ENCODE peak calls at places on chromosomes 2 and 18, in four cellular contexts. X is HCT116, R is HepG2, V is K562. G is an unnamed sample.

GRCh38 chr2:27212626-27213471 is 781 bp upstream of the SLC5A6 start:
- DNase-seq in R (peak), X (no peak), V (peak), G (peak)

GRCh38 chr18:45589559-45590041 is 25.7 kb upstream of the SLC14A2 start:
- DNase-seq in X (no peak), R (no peak), V (no peak), G (peak)

GRCh38 chr2:150162241-150162942 is 325.1 kb downstream of the RND3 start:
- DNase-seq in X (no peak), R (no peak), V (no peak), G (peak)

GRCh38 chr2:25561136-25561850 is 112.1 kb downstream of the DTNB start:
- DNase-seq in R (no peak), X (no peak), V (no peak), G (no peak)

GRCh38 chr2:66264354-66264753 is 170.6 kb upstream of the MEIS1 start:
- DNase-seq in R (no peak), V (no peak), X (no peak), G (no peak)

GRCh38 chr2:206962966-206963365 is 23.6 kb downstream of the CPO start:
- DNase-seq in R (no peak), X (no peak), V (no peak), G (no peak)

GRCh38 chr2:102155703-102156515 is 13.4 kb downstream of the IL1R1 start:
- DNase-seq in X (no peak), R (peak), V (no peak), G (no peak)

GRCh38 chr2:181788883-181789555 is 102.5 kb upstream of the ITPRID2 start:
- DNase-seq in X (no peak), R (no peak), V (no peak), G (no peak)

GRCh38 chr18:14025306-14025940 is 106.8 kb downstream of the ZNF519 start:
- DNase-seq in V (no peak), R (no peak), X (no peak), G (no peak)

GRCh38 chr18:60656563-60656962 is 284.0 kb upstream of the MC4R start:
- DNase-seq in V (no peak), R (no peak), X (no peak), G (no peak)

GRCh38 chr18:39599251-39599650 is 2033.7 kb upstream of the CELF4 start:
- DNase-seq in V (no peak), X (no peak), R (no peak), G (no peak)

GRCh38 chr2:36013064-36013463 is 342.5 kb upstream of the CRIM1 start:
- DNase-seq in V (no peak), X (no peak), R (no peak), G (no peak)

GRCh38 chr2:205752421-205752820 is 70.1 kb downstream of the NRP2 start:
- DNase-seq in V (no peak), X (no peak), R (no peak), G (no peak)

GRCh38 chr2:1927896-1928568 is 183.7 kb upstream of the PXDN start:
- DNase-seq in X (no peak), V (no peak), R (no peak), G (no peak)

GRCh38 chr18:9474103-9474982 is 970 bp upstream of the RALBP1 start:
- DNase-seq in V (no peak), X (peak), R (peak), G (peak)

GRCh38 chr18:48621240-48621639 is 82.4 kb downstream of the CTIF start:
- DNase-seq in R (no peak), V (no peak), X (no peak), G (no peak)

GRCh38 chr2:120539421-120539936 is 193.5 kb downstream of the INHBB start:
- DNase-seq in V (no peak), X (no peak), R (no peak), G (no peak)

GRCh38 chr2:232492963-232493700 is 5.5 kb upstream of the ECEL1 start:
- DNase-seq in V (no peak), R (no peak), X (no peak), G (no peak)

GRCh38 chr2:229314117-229314516 is 43.0 kb upstream of the PID1 start:
- DNase-seq in V (no peak), X (no peak), R (no peak), G (no peak)

GRCh38 chr2:200442471-200442870 is 67.4 kb downstream of the KCTD18 start:
- DNase-seq in V (no peak), X (no peak), R (no peak), G (no peak)

GRCh38 chr2:239257511-239257937 is 143.3 kb downstream of the HDAC4 start:
- DNase-seq in R (peak), V (peak), X (peak), G (no peak)

GRCh38 chr18:22683196-22683676 is 249.9 kb upstream of the RBBP8 start:
- DNase-seq in R (peak), V (peak), X (no peak), G (no peak)

GRCh38 chr2:85823951-85824350 is 64.8 kb downstream of the ST3GAL5 start:
- DNase-seq in V (no peak), X (no peak), R (no peak), G (no peak)

GRCh38 chr2:174752403-174753037 is 11.8 kb downstream of the CHRNA1 start:
- DNase-seq in R (no peak), X (no peak), V (no peak), G (no peak)
- TF ChIP-seq ELF1 in R (no peak), X (no peak), V (no peak), G (no peak)

DNA sequence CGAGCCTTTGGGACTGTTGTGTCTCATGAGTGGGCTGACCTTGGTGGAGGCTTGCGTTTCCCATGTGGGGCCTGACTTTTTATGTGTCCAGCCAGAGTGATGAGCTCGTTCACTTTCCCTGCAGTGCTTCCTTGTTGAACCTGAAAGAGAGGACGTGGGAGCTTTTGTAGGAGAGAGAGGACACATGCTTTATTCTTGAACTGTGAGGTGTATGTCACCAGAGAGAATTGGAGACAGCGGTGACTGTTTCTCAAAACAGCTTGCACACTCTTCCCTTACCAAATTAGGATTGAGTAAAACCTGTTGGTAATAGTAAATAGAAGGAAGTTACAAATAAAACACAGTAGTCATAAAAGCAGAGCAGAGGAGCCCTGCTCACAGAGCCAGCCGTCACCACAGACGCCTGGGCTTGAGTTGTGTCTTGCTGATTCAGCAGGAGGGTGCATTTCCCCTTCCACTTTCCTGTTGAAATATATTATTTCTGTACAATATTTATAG is 60.7 kb downstream of the INPP4A start:
- DNase-seq in X (no peak), V (no peak), R (no peak), G (no peak)
- TF ChIP-seq ELF1 in X (no peak), V (no peak), R (no peak), G (no peak)

DNA sequence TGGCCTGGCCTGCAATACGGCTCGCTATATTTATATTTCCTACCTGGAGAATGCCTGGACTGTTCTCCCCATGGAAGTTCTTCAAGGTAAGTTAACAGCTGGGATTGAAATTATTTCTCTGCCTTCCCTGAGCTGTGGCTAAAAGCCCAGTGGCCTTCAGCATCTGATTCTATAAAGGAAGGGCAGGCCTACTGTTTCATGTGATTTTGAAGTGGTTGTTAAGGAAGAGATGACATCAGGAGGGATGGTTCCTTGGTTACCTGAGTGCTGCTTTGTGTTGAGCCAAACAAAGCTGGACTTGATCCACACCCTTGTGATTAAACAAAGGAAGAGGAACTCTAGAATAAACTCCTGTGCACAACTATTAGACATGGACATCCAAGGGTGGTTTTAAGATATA is 61.6 kb downstream of the MFSD6 start:
- DNase-seq in X (peak), R (no peak), V (peak), G (peak)
- TF ChIP-seq ELF1 in X (no peak), R (no peak), V (no peak), G (no peak)

GRCh38 chr2:69083126-69083733 is 70.3 kb downstream of the ANTXR1 start:
- DNase-seq in X (no peak), R (peak), V (no peak), G (no peak)
- TF ChIP-seq ELF1 in X (no peak), R (no peak), V (no peak), G (no peak)

GRCh38 chr18:42807852-42808251 is 307.6 kb downstream of the RIT2 start:
- DNase-seq in R (no peak), X (no peak), V (no peak), G (no peak)
- TF ChIP-seq ELF1 in R (no peak), X (no peak), V (no peak), G (no peak)

DNA sequence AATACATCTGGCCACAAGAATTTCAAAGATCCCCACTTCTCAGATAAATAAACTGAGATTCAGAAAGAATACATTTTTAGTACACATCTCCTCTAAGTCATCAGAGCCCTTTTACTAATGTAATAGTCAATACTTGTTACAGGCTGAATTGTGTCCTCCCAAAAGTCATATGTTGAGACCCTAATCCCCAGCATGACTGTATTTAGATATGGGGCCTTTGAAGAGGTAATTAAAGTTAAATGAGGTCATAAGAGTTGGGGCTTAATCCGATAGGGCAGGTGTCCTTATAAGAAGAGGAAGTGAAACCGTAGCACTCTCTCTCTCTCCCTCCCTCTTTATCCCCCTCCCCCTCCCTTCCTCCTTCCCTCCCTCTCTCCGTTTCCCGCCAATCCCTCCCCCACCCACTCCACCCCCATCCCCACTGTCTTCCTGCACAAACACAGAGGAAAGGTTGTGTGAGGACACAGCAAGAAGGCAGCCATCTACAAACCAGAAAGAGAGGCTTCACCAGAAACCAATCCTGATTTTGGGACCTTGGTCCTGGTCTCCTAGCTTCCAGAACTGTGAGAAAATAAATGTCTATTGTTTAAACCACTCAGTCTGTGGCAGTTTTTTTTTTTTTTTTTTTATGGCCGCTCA is 66.6 kb upstream of the ZNF397 start:
- DNase-seq in R (no peak), V (peak), X (no peak), G (no peak)
- TF ChIP-seq ELF1 in R (no peak), V (no peak), X (no peak), G (no peak)

GRCh38 chr2:216388046-216388884 is 16.0 kb upstream of the MARCHF4 start:
- DNase-seq in R (no peak), V (no peak), X (no peak), G (no peak)
- TF ChIP-seq ELF1 in R (no peak), V (no peak), X (no peak), G (no peak)

G was measured in SK-N-SH.